ENCODE peak calls at places on chromosome 17, in six cellular contexts. O, K, A, V, S and J are unnamed samples.
A peak's percentile ranks its signal among the peaks of the same experiment; 100 is the strongest.

GRCh38 chr17:69516911-69517310 is 102.4 kb downstream of the MAP2K6 start:
- DNase-seq in O (no peak), S (no peak), V (no peak), K (no peak), A (no peak), J (no peak)

GRCh38 chr17:78351449-78352006 is 8.3 kb downstream of the SOCS3 start:
- DNase-seq in S (no peak), A (peak; percentile 100), V (peak; percentile 76), O (peak; percentile 98), K (peak; percentile 95), J (peak; percentile 90)

GRCh38 chr17:29709861-29710849 is 87.4 kb upstream of the CORO6 start:
- DNase-seq in S (no peak), A (peak; percentile 48), K (no peak), O (peak; percentile 52), V (no peak), J (peak; percentile 63)

GRCh38 chr17:2549392-2550211 is 37.9 kb upstream of the METTL16 start:
- DNase-seq in S (no peak), A (no peak), O (no peak), V (no peak), K (no peak), J (no peak)

GRCh38 chr17:78888911-78889496 is 14.0 kb downstream of the CEP295NL start:
- DNase-seq in K (no peak), V (no peak), S (no peak), A (no peak), O (no peak), J (no peak)

GRCh38 chr17:82823004-82823403 is 16.8 kb downstream of the ZNF750 start:
- DNase-seq in O (no peak), S (no peak), V (peak; percentile 68), K (peak; percentile 80), A (no peak), J (no peak)

GRCh38 chr17:73799781-73800627 is 155.8 kb upstream of the SDK2 start:
- DNase-seq in A (no peak), O (no peak), S (no peak), V (no peak), K (no peak), J (no peak)

GRCh38 chr17:73189417-73190099 is 3.3 kb upstream of the COG1 start:
- DNase-seq in V (no peak), A (peak; percentile 81), S (peak; percentile 29), O (peak; percentile 76), K (peak; percentile 87), J (peak; percentile 64)

GRCh38 chr17:78329263-78330059 is 30.4 kb downstream of the SOCS3 start:
- DNase-seq in V (no peak), S (no peak), O (peak; percentile 77), K (no peak), A (peak; percentile 85), J (no peak)

GRCh38 chr17:41396340-41396739 is 1.1 kb downstream of the KRT31 start:
- DNase-seq in V (no peak), O (no peak), K (no peak), S (no peak), A (no peak), J (no peak)

GRCh38 chr17:57084802-57085447 is at the start of gene AKAP1:
- DNase-seq in V (peak; percentile 95), A (peak; percentile 93), S (peak; percentile 91), O (peak; percentile 90), K (peak; percentile 99), J (peak; percentile 99)

GRCh38 chr17:18860161-18860972 is 2.4 kb downstream of the PRPSAP2 start:
- DNase-seq in A (peak; percentile 11), V (no peak), K (no peak), O (peak; percentile 58), S (no peak), J (no peak)

GRCh38 chr17:29546085-29546484 is 20.8 kb downstream of the ABHD15 start:
- DNase-seq in O (no peak), K (no peak), S (no peak), V (no peak), A (peak; percentile 70), J (peak; percentile 32)

GRCh38 chr17:38584350-38584925 is 21.3 kb downstream of the SRCIN1 start:
- DNase-seq in O (peak; percentile 33), A (peak; percentile 38), S (no peak), V (peak; percentile 89), K (peak; percentile 89), J (peak; percentile 37)

GRCh38 chr17:63699638-63700527 is at the start of gene LIMD2:
- DNase-seq in O (no peak), S (peak; percentile 65), A (peak; percentile 49), V (peak; percentile 82), K (peak; percentile 85), J (no peak)

GRCh38 chr17:42188749-42189650 is 3.7 kb upstream of the HCRT start:
- DNase-seq in O (no peak), S (no peak), K (no peak), A (no peak), V (no peak), J (no peak)

GRCh38 chr17:11768981-11769380 is 170.7 kb downstream of the DNAH9 start:
- DNase-seq in O (no peak), K (no peak), V (no peak), A (no peak), S (no peak), J (no peak)

GRCh38 chr17:6361733-6362132 is 73.2 kb downstream of the AIPL1 start:
- DNase-seq in K (peak; percentile 56), S (no peak), A (peak; percentile 18), V (peak; percentile 46), O (no peak), J (no peak)

GRCh38 chr17:10292057-10292931 is 80.5 kb downstream of the MYH13 start:
- DNase-seq in K (no peak), S (no peak), A (peak; percentile 38), V (no peak), O (peak; percentile 26), J (peak; percentile 78)
- H2AFZ ChIP-seq in K (no peak overlapping the region), S (peak overlapping the region; percentile 40), A (no peak overlapping the region), V (peak overlapping the region; percentile 27), O (no peak overlapping the region), J (no peak overlapping the region)

DNA sequence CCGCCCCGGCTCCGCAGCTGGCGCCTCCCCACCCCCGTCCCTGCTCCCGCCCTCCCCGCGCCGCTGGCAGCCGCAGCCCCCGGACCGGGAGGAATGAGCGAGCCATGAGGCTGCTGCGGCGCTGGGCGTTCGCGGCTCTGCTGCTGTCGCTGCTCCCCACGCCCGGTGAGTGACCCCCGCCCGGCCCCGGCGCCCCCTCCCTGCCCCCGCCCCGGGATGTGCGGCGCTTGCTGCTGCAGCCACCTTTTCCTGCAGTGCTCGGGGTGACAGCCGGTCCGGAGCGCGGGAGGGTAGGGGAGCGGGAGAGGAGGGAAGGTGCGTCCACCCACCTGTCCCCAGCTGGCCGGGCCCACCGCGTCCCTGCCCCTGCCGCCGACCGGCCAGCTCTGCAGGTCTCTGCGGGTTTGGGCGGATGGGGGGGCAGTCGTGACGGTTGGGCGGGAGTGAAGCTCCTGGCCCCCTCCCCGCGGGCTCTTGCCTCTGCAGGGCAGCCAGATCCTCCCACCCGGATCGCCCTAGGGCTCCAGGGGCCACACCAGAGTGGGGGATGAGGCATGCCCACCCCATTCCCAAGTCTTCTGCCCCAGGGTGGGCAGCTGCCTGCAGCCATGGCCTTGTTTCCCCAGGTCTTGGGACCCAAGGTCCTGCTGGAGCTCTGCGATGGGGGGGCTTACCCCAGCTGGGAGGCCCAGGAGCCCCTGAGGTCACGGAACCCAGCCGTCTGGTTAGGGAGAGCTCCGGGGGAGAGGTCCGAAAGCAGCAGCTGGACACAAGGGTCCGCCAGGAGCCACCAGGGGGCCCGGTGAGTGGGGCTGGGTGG is 518 bp downstream of the ADAM11 start:
- DNase-seq in O (no peak), K (peak; percentile 48), A (no peak), S (no peak), V (no peak), J (no peak)
- H3K23ac ChIP-seq in O (no peak overlapping the region), K (no peak overlapping the region), A (no peak overlapping the region), S (peak overlapping the region; percentile 73), V (no peak overlapping the region), J (no peak overlapping the region)

GRCh38 chr17:60109161-60109560 is 30.4 kb upstream of the HEATR6 start:
- DNase-seq in O (no peak), S (no peak), A (no peak), V (no peak), K (no peak), J (no peak)

GRCh38 chr17:60110586-60110985 is 31.9 kb upstream of the HEATR6 start:
- DNase-seq in K (no peak), A (no peak), V (no peak), O (no peak), S (no peak), J (no peak)

GRCh38 chr17:60108712-60109111 is 30.0 kb upstream of the HEATR6 start:
- DNase-seq in A (no peak), K (no peak), O (no peak), S (no peak), V (no peak), J (no peak)

GRCh38 chr17:60106377-60107059 is 27.8 kb upstream of the HEATR6 start:
- DNase-seq in O (peak; percentile 85), S (no peak), V (no peak), A (peak; percentile 73), K (no peak), J (no peak)

GRCh38 chr17:60107526-60108257 is 29.0 kb upstream of the HEATR6 start:
- DNase-seq in O (no peak), K (no peak), S (no peak), V (no peak), A (no peak), J (no peak)
- H2AFZ ChIP-seq in O (no peak overlapping the region), K (no peak overlapping the region), S (no peak overlapping the region), V (no peak overlapping the region), A (no peak overlapping the region), J (no peak overlapping the region)

GRCh38 chr17:74888440-74888839 is 5.0 kb downstream of the FADS6 start:
- DNase-seq in O (no peak), V (no peak), S (no peak), A (no peak), K (no peak), J (no peak)

GRCh38 chr17:74890554-74890953 is 2.9 kb downstream of the FADS6 start:
- DNase-seq in S (no peak), K (no peak), O (no peak), A (no peak), V (no peak), J (no peak)

GRCh38 chr17:74893936-74894671 is 671 bp upstream of the FADS6 start:
- DNase-seq in V (no peak), K (no peak), O (no peak), S (no peak), A (no peak), J (no peak)

GRCh38 chr17:74892013-74892841 is 1.2 kb downstream of the FADS6 start:
- DNase-seq in O (no peak), K (no peak), V (no peak), A (no peak), S (no peak), J (peak; percentile 82)

DNA sequence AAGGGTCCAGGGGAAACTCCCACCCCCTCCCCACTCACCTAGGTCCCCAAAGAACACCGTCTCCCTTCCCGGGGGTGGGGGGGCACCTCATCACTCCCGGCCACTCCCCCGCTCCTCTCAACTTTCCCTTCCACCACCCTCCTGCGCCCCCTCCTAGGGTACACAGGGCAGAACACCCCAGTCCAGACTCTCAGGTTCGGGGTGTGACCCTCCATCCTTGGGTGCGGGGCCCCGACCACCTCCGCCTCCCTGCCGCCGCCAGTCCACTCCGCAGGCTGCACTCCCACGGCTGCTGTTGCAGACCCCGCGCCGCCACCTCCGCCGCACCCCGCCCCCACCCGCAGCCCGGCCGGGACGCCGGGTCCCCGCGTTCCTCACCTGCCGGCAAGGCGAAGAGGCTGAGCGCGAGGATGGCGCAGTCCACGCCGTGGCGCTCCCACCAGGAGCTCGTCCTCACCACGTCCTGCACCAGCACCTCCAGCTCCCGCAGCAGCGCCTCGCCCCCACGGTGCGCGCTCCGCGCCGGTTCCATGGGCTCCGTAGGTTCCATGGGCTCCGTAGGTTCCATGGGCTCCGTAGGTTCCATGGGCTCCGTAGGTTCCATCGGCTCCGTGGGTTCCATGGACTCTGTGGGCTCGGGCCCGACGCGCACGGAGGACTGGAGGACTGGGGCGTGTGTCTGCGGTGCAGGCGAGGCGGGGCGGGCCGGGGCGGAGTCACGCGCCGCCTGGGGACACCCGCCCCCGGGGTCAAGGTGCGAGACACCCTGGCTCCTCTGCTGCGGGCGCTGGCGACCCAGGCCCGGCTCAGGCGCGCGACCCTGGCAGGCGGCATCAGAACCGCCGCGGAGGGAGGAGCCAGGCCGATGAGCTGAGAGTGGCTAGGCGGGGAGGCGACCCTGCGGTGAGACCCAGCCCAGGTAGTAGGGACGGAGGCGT is at the start of gene FADS6:
- DNase-seq in O (no peak), S (no peak), V (no peak), A (no peak), K (no peak), J (no peak)
- H3K23ac ChIP-seq in O (no peak within 1 kb of the TSS), S (peak within 1 kb of the TSS; percentile 97), V (no peak within 1 kb of the TSS), A (no peak within 1 kb of the TSS), K (no peak within 1 kb of the TSS), J (no peak within 1 kb of the TSS)